ENCODE peak calls at places on chromosomes 4 and X, in four cellular contexts. One of them, this sample, is unnamed.
A peak's percentile ranks its signal among the peaks of the same experiment; 100 is the strongest.

GRCh38 chr4:48112017-48112667 is 21.9 kb downstream of the TXK start:
- DNase-seq in pancreas: no peak
- DNase-seq in NCI-H1105: no peak
- DNase-seq in GM20000: no peak
- DNase-seq in this sample: no peak

GRCh38 chr4:1113311-1114009 is at the start of gene RNF212:
- DNase-seq in pancreas: peak; percentile 77
- DNase-seq in NCI-H1105: no peak
- DNase-seq in GM20000: no peak
- DNase-seq in this sample: peak; percentile 47

GRCh38 chrX:39595977-39596376 is 501.8 kb downstream of the BCOR start:
- DNase-seq in pancreas: no peak
- DNase-seq in NCI-H1105: no peak
- DNase-seq in GM20000: no peak
- DNase-seq in this sample: no peak

GRCh38 chr4:149072359-149072758 is 630.1 kb upstream of the NR3C2 start:
- DNase-seq in pancreas: no peak
- DNase-seq in NCI-H1105: no peak
- DNase-seq in GM20000: no peak
- DNase-seq in this sample: no peak

GRCh38 chr4:125323547-125324100 is 8.9 kb downstream of the FAT4 start:
- DNase-seq in pancreas: no peak
- DNase-seq in NCI-H1105: no peak
- DNase-seq in GM20000: no peak
- DNase-seq in this sample: no peak

GRCh38 chr4:4859799-4860380 is 425 bp downstream of the MSX1 start:
- DNase-seq in pancreas: no peak
- DNase-seq in NCI-H1105: no peak
- DNase-seq in GM20000: peak; percentile 64
- DNase-seq in this sample: no peak

GRCh38 chrX:3348191-3348590 is 1.7 kb upstream of the MXRA5 start:
- DNase-seq in pancreas: no peak
- DNase-seq in NCI-H1105: no peak
- DNase-seq in GM20000: no peak
- DNase-seq in this sample: no peak

GRCh38 chrX:39759526-39760224 is 338.1 kb downstream of the BCOR start:
- DNase-seq in pancreas: peak; percentile 73
- DNase-seq in NCI-H1105: no peak
- DNase-seq in GM20000: no peak
- DNase-seq in this sample: no peak

GRCh38 chr4:108048997-108049396 is 59.3 kb downstream of the HADH start:
- DNase-seq in pancreas: no peak
- DNase-seq in NCI-H1105: no peak
- DNase-seq in GM20000: no peak
- DNase-seq in this sample: no peak

GRCh38 chr4:8759987-8760386 is 111.7 kb downstream of the HMX1 start:
- DNase-seq in pancreas: peak; percentile 25
- DNase-seq in NCI-H1105: no peak
- DNase-seq in GM20000: no peak
- DNase-seq in this sample: no peak

GRCh38 chr4:106258145-106259045 is 57.6 kb downstream of the TBCK start:
- DNase-seq in pancreas: no peak
- DNase-seq in NCI-H1105: no peak
- DNase-seq in GM20000: no peak
- DNase-seq in this sample: no peak

This sample was measured in naive thymus-derived CD4-positive, alpha-beta T cell.